ENCODE peak calls at places on chromosomes 12 and 14, in five cellular contexts. K is HS-5, I is T follicular helper cell, P is heart right ventricle, E is astrocyte of the cerebellum. C is an unnamed sample.

GRCh38 chr12:49022558-49023178 is 4.1 kb upstream of the PRKAG1 start:
- DNase-seq in K (no peak), I (no peak), P (no peak), E (no peak), C (no peak)

GRCh38 chr12:27013606-27014084 is 539 bp downstream of the TM7SF3 start:
- DNase-seq in K (no peak), I (no peak), P (no peak), E (no peak), C (peak; percentile 13)

GRCh38 chr12:103780093-103780440 is 61.0 kb downstream of the NT5DC3 start:
- DNase-seq in K (no peak), I (no peak), P (no peak), E (no peak), C (no peak)

GRCh38 chr12:103677341-103677740 is 90.3 kb downstream of the STAB2 start:
- DNase-seq in K (no peak), I (no peak), P (no peak), E (no peak), C (no peak)

GRCh38 chr12:105955976-105956375 is 182.8 kb downstream of the NUAK1 start:
- DNase-seq in K (no peak), I (no peak), P (no peak), E (no peak), C (no peak)

GRCh38 chr12:67290378-67290777 is 21.2 kb downstream of the CAND1 start:
- DNase-seq in K (no peak), I (no peak), P (no peak), E (no peak), C (no peak)

GRCh38 chr14:67357583-67358354 is 1.8 kb downstream of the ATP6V1D start:
- DNase-seq in K (no peak), I (no peak), P (no peak), E (no peak), C (no peak)

GRCh38 chr14:23365353-23366162 is 586 bp upstream of the EFS start:
- DNase-seq in K (no peak), I (no peak), P (no peak), E (no peak), C (no peak)

GRCh38 chr14:53148612-53149202 is 4.4 kb downstream of the DDHD1 start:
- DNase-seq in K (no peak), I (no peak), P (no peak), E (no peak), C (no peak)

GRCh38 chr12:89883630-89884364 is 175.2 kb upstream of the ATP2B1 start:
- DNase-seq in K (no peak), I (no peak), P (peak; percentile 15), E (peak; percentile 87), C (no peak)

GRCh38 chr14:22915886-22916521 is 2.9 kb downstream of the RBM23 start:
- DNase-seq in K (no peak), I (no peak), P (no peak), E (no peak), C (peak; percentile 26)

GRCh38 chr14:57388072-57388471 is 2.3 kb upstream of the NAA30 start:
- DNase-seq in K (no peak), I (no peak), P (no peak), E (no peak), C (no peak)

GRCh38 chr14:33393155-33393894 is 454.6 kb downstream of the NPAS3 start:
- DNase-seq in K (no peak), I (no peak), P (no peak), E (peak; percentile 2), C (no peak)

C was measured in fibroblast of the conjunctiva.